ENCODE peak calls at places on chromosomes 11 and 22, in five cellular contexts. E, F, M, T and L are unnamed samples.

GRCh38 chr11:62399868-62400245 is 19.0 kb upstream of the SCGB1A1 start:
- DNase-seq in F (no peak), T (no peak), M (peak), E (no peak), L (no peak)

GRCh38 chr11:93622043-93622442 is 39.4 kb upstream of the CEP295 start:
- DNase-seq in T (no peak), F (no peak), M (no peak), E (no peak), L (no peak)

GRCh38 chr11:7967826-7968225 is 2.6 kb upstream of the NLRP10 start:
- DNase-seq in E (no peak), F (no peak), M (no peak), T (no peak), L (no peak)

GRCh38 chr11:1350086-1350725 is 39.5 kb upstream of the BRSK2 start:
- DNase-seq in T (no peak), M (no peak), F (no peak), E (no peak), L (no peak)

GRCh38 chr22:40240160-40240559 is 62.4 kb downstream of the TNRC6B start:
- DNase-seq in F (no peak), M (no peak), E (no peak), T (no peak), L (no peak)

GRCh38 chr11:133347988-133348387 is 184.3 kb downstream of the OPCML start:
- DNase-seq in E (no peak), T (no peak), M (no peak), F (no peak), L (no peak)

GRCh38 chr22:45793161-45793560 is 121.5 kb downstream of the ATXN10 start:
- DNase-seq in F (no peak), M (no peak), T (no peak), E (no peak), L (no peak)

GRCh38 chr22:36395061-36395849 is 7.5 kb upstream of the MYH9 start:
- DNase-seq in F (no peak), T (no peak), E (no peak), M (no peak), L (no peak)

GRCh38 chr11:59997800-59998199 is 19.2 kb upstream of the OOSP4B start:
- DNase-seq in F (no peak), M (no peak), T (no peak), E (no peak), L (no peak)

GRCh38 chr11:35288817-35289541 is 130.4 kb downstream of the SLC1A2 start:
- DNase-seq in E (no peak), T (no peak), M (no peak), F (no peak), L (no peak)

GRCh38 chr11:43687120-43687791 is 6.7 kb downstream of the HSD17B12 start:
- DNase-seq in E (no peak), M (peak), F (no peak), T (no peak), L (no peak)

GRCh38 chr22:31970490-31971444 is 26.4 kb downstream of the YWHAH start:
- DNase-seq in F (peak), M (peak), E (peak), T (peak), L (peak)

GRCh38 chr22:35445933-35446332 is 46.0 kb downstream of the MCM5 start:
- DNase-seq in T (no peak), M (no peak), E (no peak), F (no peak), L (no peak)